ENCODE peak calls at places on chromosomes 2 and 18, in four cellular contexts. F, X, B and L are unnamed samples. For H3K36me3, the result is how much of the 10 kb centered on the place peaks cover.

GRCh38 chr2:226215902-226216503 is 583.6 kb downstream of the IRS1 start:
- DNase-seq in X (peak), B (no peak), F (peak), L (peak)

GRCh38 chr18:57803119-57803969 is at the start of gene ATP8B1:
- DNase-seq in X (peak), B (peak), F (peak), L (peak)

GRCh38 chr18:48002933-48003365 is 72.5 kb upstream of the SMAD2 start:
- DNase-seq in B (peak), F (peak), X (peak), L (peak)

GRCh38 chr2:80326214-80326613 is 21.7 kb upstream of the LRRTM1 start:
- DNase-seq in X (no peak), B (no peak), F (no peak), L (no peak)

GRCh38 chr2:66441651-66442365 is 6.9 kb downstream of the MEIS1 start:
- DNase-seq in F (no peak), X (peak), B (no peak), L (no peak)

GRCh38 chr18:24853076-24853475 is 392.6 kb downstream of the HRH4 start:
- DNase-seq in X (no peak), F (no peak), B (no peak), L (no peak)

GRCh38 chr2:42922790-42923631 is 130.6 kb upstream of the HAAO start:
- DNase-seq in F (no peak), B (peak), X (no peak), L (no peak)

GRCh38 chr18:55477537-55478300 is 110.3 kb downstream of the TCF4 start:
- DNase-seq in B (no peak), X (peak), F (no peak), L (peak)

GRCh38 chr2:10476723-10477442 is 28.8 kb upstream of the ODC1 start:
- DNase-seq in F (no peak), X (no peak), B (no peak), L (no peak)

GRCh38 chr2:104026726-104027125 is 827.2 kb upstream of the POU3F3 start:
- DNase-seq in B (no peak), F (no peak), X (no peak), L (no peak)

GRCh38 chr18:46421973-46422551 is 235.0 kb downstream of the LOXHD1 start:
- DNase-seq in F (no peak), B (no peak), X (no peak), L (no peak)

GRCh38 chr2:79259296-79259695 is 99.7 kb upstream of the REG3A start:
- DNase-seq in F (no peak), B (no peak), X (no peak), L (no peak)

GRCh38 chr2:10157293-10157692 is 34.8 kb downstream of the RRM2 start:
- DNase-seq in F (no peak), B (no peak), X (no peak), L (no peak)

GRCh38 chr2:46902465-46902864 is 13.1 kb downstream of the MCFD2 start:
- DNase-seq in F (no peak), B (no peak), X (no peak), L (no peak)

GRCh38 chr18:54090856-54091255 is 133.6 kb downstream of the MBD2 start:
- DNase-seq in X (no peak), F (no peak), B (no peak), L (no peak)

GRCh38 chr2:182186132-182186735 is 200.6 kb downstream of the PPP1R1C start:
- DNase-seq in X (no peak), F (no peak), B (no peak), L (peak)

GRCh38 chr2:208097801-208098200 is 26.5 kb downstream of the CRYGD start:
- DNase-seq in B (no peak), F (no peak), X (no peak), L (no peak)

GRCh38 chr2:188293601-188294482 is 2.2 kb downstream of the GULP1 start:
- DNase-seq in B (peak), F (peak), X (peak), L (peak)

GRCh38 chr18:10128906-10129305 is 215.1 kb downstream of the VAPA start:
- DNase-seq in F (no peak), B (no peak), X (no peak), L (no peak)

GRCh38 chr18:59865241-59865986 is 34.4 kb upstream of the PMAIP1 start:
- DNase-seq in X (no peak), B (no peak), F (no peak), L (no peak)

GRCh38 chr2:2868065-2868464 is 509.6 kb downstream of the EIPR1 start:
- DNase-seq in F (no peak), B (no peak), X (no peak), L (no peak)

GRCh38 chr2:217231212-217231611 is 371.3 kb upstream of the TNP1 start:
- DNase-seq in X (no peak), F (no peak), B (no peak), L (no peak)

GRCh38 chr18:29164020-29164706 is 987.2 kb upstream of the CDH2 start:
- DNase-seq in F (no peak), X (peak), B (no peak), L (no peak)

GRCh38 chr2:60350791-60351190 is 202.7 kb downstream of the BCL11A start:
- DNase-seq in B (no peak), X (no peak), F (peak), L (no peak)

GRCh38 chr18:45760443-45761036 is 36.6 kb downstream of the SLC14A1 start:
- DNase-seq in F (no peak), B (no peak), X (no peak), L (peak)

GRCh38 chr2:172038121-172038520 is 38.4 kb downstream of the METAP1D start:
- DNase-seq in B (no peak), X (no peak), F (no peak), L (no peak)

DNA sequence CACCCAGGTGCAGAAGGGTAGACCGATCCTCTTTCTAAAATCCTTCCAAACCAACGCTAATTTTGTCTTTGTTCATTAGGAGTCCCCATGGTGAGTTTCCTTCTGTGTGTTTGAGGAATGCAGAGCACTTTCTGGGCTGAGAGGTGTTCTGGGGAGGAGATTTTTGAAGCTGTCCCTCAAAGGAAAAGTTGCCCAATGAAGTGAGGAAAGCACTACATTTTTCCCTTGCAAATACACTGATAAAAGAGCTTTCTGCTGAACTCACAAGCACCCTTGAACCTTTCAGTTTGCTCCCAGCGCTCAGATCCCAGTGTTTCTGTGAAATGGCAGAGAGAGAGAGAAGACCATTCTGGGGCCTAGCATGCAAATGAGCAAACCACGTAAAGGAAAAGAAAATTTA is 299.6 kb upstream of the FANCL start:
- DNase-seq in F (no peak), X (no peak), B (no peak), L (no peak)
- H3K4me3 ChIP-seq in F (no peak), X (no peak), B (no peak), L (no peak)

GRCh38 chr2:96259497-96259921 is 6.3 kb downstream of the TMEM127 start:
- DNase-seq in X (no peak), F (no peak), B (no peak), L (peak)

GRCh38 chr2:96253006-96253405 is 12.8 kb downstream of the TMEM127 start:
- DNase-seq in B (no peak), F (no peak), X (no peak), L (peak)

GRCh38 chr2:96258393-96259022 is 7.3 kb downstream of the TMEM127 start:
- DNase-seq in B (no peak), X (no peak), F (no peak), L (no peak)

GRCh38 chr2:96254592-96254991 is 11.2 kb downstream of the TMEM127 start:
- DNase-seq in B (no peak), X (no peak), F (no peak), L (no peak)

DNA sequence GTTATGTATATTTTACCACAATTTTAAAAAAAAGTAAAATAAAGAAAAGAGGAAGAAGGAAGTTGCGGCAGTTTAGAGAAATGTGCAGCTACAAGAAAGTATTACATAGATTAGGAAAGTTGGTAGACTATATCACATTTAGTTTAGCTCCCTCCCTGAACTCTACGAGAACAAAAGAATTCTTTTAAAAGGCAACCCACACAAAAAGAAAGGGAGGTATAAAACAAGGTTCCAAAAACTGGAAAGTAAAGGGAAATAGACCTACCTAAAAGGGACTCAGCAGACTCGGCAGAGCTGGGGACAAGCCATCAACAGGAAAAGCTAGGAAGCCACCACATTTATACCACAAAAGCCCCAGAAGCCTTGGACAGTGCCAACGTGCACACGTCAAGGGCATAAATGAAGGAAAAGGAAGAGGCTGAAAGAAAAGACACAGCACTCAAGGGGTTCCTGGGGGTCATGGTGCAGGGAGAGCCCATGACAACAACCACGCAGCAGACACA is 9.1 kb downstream of the TMEM127 start:
- DNase-seq in B (no peak), X (no peak), F (no peak), L (no peak)
- H3K36me3 ChIP-seq in B (under half), X (under half), F (under half), L (under half)

DNA sequence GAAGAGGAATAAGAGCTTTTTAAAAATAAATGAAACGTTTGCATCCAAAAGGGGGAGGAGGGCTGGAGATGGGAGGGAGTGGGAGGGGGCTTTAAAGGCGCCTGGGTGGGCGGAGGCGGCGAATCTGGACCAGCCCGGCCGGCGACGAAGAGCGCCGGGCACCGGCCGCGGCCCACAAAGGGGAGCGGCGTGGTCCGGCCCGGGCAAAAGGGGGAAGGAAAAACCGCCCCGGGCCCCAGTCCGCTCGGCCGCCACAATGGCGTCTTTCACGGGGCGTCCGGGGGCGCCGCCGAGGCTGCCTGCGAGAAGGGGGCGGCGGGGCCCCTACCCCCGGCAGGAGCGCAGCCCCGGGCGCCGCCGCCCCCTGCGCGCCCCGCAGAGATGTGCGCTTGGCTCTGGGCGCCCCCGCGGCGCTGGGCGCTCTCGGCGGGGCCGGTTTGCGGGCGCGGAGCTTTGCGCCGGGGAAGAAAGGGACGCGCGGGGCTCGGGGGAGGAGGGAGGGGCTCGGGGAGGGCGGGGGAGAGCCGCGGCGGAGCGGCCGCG is 108.1 kb upstream of the KCTD1 start:
- DNase-seq in X (no peak), F (no peak), B (no peak), L (no peak)
- H3K4me3 ChIP-seq in X (peak), F (peak), B (peak), L (peak)

DNA sequence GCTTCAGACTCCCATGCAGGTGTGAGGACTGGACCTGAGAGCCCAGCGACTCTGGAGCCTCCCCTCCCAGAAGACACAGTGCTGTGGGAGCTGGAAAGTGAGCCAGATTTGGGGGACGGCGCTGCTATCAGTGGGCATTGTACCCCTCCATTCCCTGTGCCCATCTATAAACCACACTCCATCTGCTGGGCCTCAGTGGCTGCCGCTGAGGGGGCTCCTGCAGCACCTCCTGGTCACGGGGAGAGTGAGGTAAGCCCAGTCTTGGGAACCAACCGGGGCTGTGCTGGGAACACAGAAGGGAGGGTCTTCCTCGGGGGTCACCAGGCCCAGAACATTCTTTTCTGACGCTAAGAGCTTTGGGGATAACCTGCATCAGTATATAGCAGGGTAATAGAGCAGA is 9.5 kb downstream of the PSD4 start:
- DNase-seq in B (no peak), F (no peak), X (no peak), L (no peak)
- H3K36me3 ChIP-seq in B (under half), F (under half), X (under half), L (under half)

DNA sequence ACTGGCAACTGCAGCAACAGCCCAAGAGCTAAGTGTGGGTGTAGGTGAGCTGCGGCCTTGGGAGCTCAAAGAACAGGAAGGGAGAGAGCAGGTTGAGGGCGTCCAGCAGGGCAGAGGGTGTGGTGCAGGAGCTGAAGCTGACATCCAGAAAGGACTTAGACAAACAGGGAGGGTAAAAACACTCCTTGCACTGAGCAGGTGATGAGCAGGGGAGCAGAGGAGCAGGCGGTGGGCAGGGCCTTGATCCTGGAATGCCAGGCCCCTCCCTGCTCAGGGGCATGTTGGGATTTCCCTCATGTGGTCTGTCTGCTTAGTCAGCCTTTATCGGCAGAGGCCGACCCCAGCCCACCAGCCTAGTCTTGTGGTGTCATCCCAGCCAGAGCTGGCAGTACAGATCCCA is 63.6 kb downstream of the VSNL1 start:
- DNase-seq in X (no peak), B (no peak), F (no peak), L (no peak)
- H3K4me3 ChIP-seq in X (no peak), B (no peak), F (no peak), L (no peak)

GRCh38 chr2:159894145-159894838 is 96.3 kb upstream of the CD302 start:
- DNase-seq in X (no peak), B (peak), F (no peak), L (no peak)
- H3K36me3 ChIP-seq in X (under half), B (under half), F (under half), L (under half)

DNA sequence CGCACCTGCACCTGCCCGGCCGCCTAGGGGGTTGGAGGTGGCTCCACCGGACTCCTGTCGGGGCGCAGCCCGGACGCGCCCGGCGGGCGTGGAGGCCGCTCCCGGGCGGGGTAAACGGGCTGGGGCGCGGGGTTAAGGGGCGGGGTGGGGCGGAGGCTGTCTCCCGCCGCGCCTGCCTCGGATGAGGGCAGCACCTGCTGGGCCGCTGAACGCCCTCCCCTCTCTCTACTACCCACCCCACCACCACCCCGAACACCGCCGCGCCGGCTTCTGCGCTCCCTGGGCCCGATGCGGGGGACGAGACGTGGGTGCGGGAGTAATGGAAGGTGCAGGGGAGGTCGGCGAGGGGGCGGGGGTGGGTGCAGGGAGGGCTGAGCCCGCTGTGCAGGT is 224.8 kb upstream of the ID2 start:
- DNase-seq in X (no peak), B (no peak), F (no peak), L (peak)
- H3K4me3 ChIP-seq in X (no peak), B (peak), F (no peak), L (no peak)

GRCh38 chr2:152678808-152679207 is 38.5 kb downstream of the PRPF40A start:
- DNase-seq in X (no peak), F (no peak), B (no peak), L (no peak)
- H3K36me3 ChIP-seq in X (under half), F (under half), B (under half), L (under half)

GRCh38 chr2:100520224-100520623 is 42.6 kb upstream of the PDCL3 start:
- DNase-seq in F (no peak), B (no peak), X (no peak), L (no peak)
- H3K4me3 ChIP-seq in F (no peak), B (no peak), X (no peak), L (no peak)

GRCh38 chr2:238042849-238043584 is 17.8 kb upstream of the SCLY start:
- DNase-seq in F (no peak), X (no peak), B (no peak), L (no peak)

GRCh38 chr2:238038203-238038602 is 22.6 kb upstream of the SCLY start:
- DNase-seq in X (no peak), F (no peak), B (no peak), L (no peak)

GRCh38 chr2:238039151-238039550 is 21.6 kb upstream of the SCLY start:
- DNase-seq in B (no peak), F (no peak), X (no peak), L (no peak)

GRCh38 chr2:238039985-238040384 is 20.8 kb upstream of the SCLY start:
- DNase-seq in F (no peak), X (no peak), B (no peak), L (no peak)

DNA sequence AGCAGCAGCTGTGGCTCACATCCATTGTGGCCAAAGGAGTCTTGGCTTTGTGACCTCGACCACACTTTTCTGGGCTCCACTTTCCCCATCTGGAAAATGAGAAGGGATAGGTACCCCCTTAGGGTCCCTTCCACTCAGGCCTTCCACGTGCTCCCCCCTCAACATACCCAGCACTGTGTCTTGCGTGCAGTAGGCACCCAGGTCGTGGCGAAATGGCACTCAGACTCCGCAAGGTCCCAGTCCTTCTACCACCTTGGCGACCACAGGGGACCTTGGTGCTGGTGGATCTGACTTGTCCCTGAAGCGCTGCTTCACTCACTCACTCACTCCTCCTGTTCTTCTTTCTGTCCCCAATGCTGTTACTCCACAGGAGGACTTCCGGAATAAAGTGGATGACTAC is 19.9 kb upstream of the SCLY start:
- DNase-seq in F (no peak), X (no peak), B (no peak), L (no peak)
- H3K36me3 ChIP-seq in F (under half), X (under half), B (under half), L (under half)